ENCODE peak calls at places on chromosomes 2 and 18, in ten cellular contexts. L is NCI-H446; B is stimulated activated CD4-positive, alpha-beta T cell treated with anti-CD3 and anti-CD28 coated beads, Interleukin-4, amount 100 ng/mL, for 1 hour; T is activated T-helper 1 cell treated with anti-CD3 and anti-CD28 coated beads, Interleukin-2, amount 50 U/mL, for 16 hours; X is ureter; J is choroid plexus epithelial cell; Q is activated CD4-positive, alpha-beta T cell treated with anti-CD3 and anti-CD28 coated beads for 48 hours; W is NCI-H226; Y is suprapubic skin; G is transverse colon. U is an unnamed sample.

GRCh38 chr18:49647496-49648168 is 85.8 kb downstream of the LIPG start:
- DNase-seq in G (no peak), W (no peak), Y (no peak), B (no peak), J (peak), Q (no peak), T (no peak), X (no peak), L (peak), U (no peak)

GRCh38 chr2:73034661-73035374 is 36.7 kb downstream of the SFXN5 start:
- DNase-seq in J (no peak), B (no peak), Q (no peak), Y (no peak), X (no peak), W (no peak), L (no peak), G (no peak), T (no peak), U (no peak)

GRCh38 chr2:4381773-4382172 is 678.4 kb downstream of the DCDC2C start:
- DNase-seq in Q (no peak), L (no peak), T (no peak), Y (no peak), W (no peak), J (no peak), X (no peak), B (no peak), G (no peak), U (no peak)

GRCh38 chr2:224709276-224709675 is 6.9 kb downstream of the CCDC195 start:
- DNase-seq in Y (no peak), X (no peak), G (no peak), T (no peak), W (no peak), B (no peak), L (no peak), J (no peak), Q (no peak), U (no peak)

GRCh38 chr2:164719996-164720941 is 99.0 kb upstream of the GRB14 start:
- DNase-seq in B (no peak), X (no peak), T (no peak), G (no peak), Q (no peak), L (no peak), J (peak), Y (no peak), W (peak), U (no peak)

GRCh38 chr18:53416985-53417384 is 807.5 kb downstream of the MBD2 start:
- DNase-seq in G (no peak), X (no peak), Q (no peak), L (no peak), B (no peak), Y (no peak), J (no peak), W (no peak), T (no peak), U (no peak)

GRCh38 chr18:76258209-76258608 is 236.8 kb downstream of the ZNF516 start:
- DNase-seq in Y (no peak), W (no peak), B (no peak), L (no peak), G (no peak), T (no peak), J (peak), Q (no peak), X (no peak), U (no peak)

GRCh38 chr2:74017181-74017580 is 32.5 kb downstream of the TET3 start:
- DNase-seq in B (no peak), L (no peak), W (no peak), X (no peak), G (no peak), Y (no peak), T (no peak), Q (no peak), J (no peak), U (no peak)

GRCh38 chr2:157258520-157259326 is 1.2 kb downstream of the GALNT5 start:
- DNase-seq in B (no peak), L (peak), G (peak), W (no peak), Q (no peak), Y (no peak), T (no peak), X (no peak), J (no peak), U (no peak)

GRCh38 chr2:32452338-32453064 is 95.7 kb downstream of the BIRC6 start:
- DNase-seq in Q (no peak), B (no peak), T (no peak), W (no peak), Y (no peak), L (no peak), G (no peak), X (no peak), J (no peak), U (no peak)

GRCh38 chr2:10947005-10947440 is 35.3 kb downstream of the KCNF1 start:
- DNase-seq in G (no peak), B (no peak), J (peak), Q (peak), X (peak), W (no peak), T (no peak), Y (no peak), L (no peak), U (no peak)

GRCh38 chr2:158724803-158725271 is 70.3 kb upstream of the DAPL1 start:
- DNase-seq in W (no peak), Q (no peak), J (no peak), Y (no peak), T (no peak), L (no peak), B (no peak), X (no peak), G (no peak), U (peak)

GRCh38 chr18:8752329-8752728 is 47.0 kb downstream of the MTCL1 start:
- DNase-seq in B (no peak), L (no peak), W (no peak), Y (no peak), T (no peak), G (no peak), Q (no peak), X (no peak), J (peak), U (no peak)

GRCh38 chr18:43875496-43875895 is 598.2 kb upstream of the SYT4 start:
- DNase-seq in X (no peak), T (no peak), J (peak), B (no peak), W (no peak), Y (no peak), L (peak), Q (no peak), G (no peak), U (no peak)

GRCh38 chr2:169761251-169761969 is 27.8 kb downstream of the KLHL23 start:
- DNase-seq in T (no peak), X (no peak), L (no peak), G (no peak), W (no peak), J (no peak), Q (no peak), Y (no peak), B (no peak), U (no peak)

GRCh38 chr2:193810533-193810932 is 1615.8 kb upstream of the TMEFF2 start:
- DNase-seq in Y (no peak), G (no peak), J (peak), Q (no peak), T (no peak), B (no peak), L (no peak), W (peak), X (no peak), U (no peak)

GRCh38 chr18:67639872-67640271 is 123.4 kb upstream of the DSEL start:
- DNase-seq in W (no peak), G (no peak), Q (no peak), B (no peak), Y (no peak), J (no peak), L (no peak), X (no peak), T (no peak), U (no peak)

GRCh38 chr2:43082111-43082877 is 144.1 kb downstream of the ZFP36L2 start:
- DNase-seq in J (peak), Q (no peak), B (no peak), X (no peak), L (peak), T (no peak), W (peak), G (no peak), Y (no peak), U (no peak)

GRCh38 chr18:13026583-13027270 is 35.6 kb downstream of the CEP192 start:
- DNase-seq in Q (no peak), W (no peak), L (no peak), B (no peak), X (no peak), T (no peak), G (no peak), J (peak), Y (no peak), U (no peak)

GRCh38 chr2:88896971-88897370 is 205.5 kb downstream of the RPIA start:
- DNase-seq in Y (no peak), G (no peak), J (no peak), B (no peak), X (no peak), T (no peak), W (no peak), L (no peak), Q (no peak), U (no peak)

GRCh38 chr2:17545680-17546613 is 5.5 kb downstream of the VSNL1 start:
- DNase-seq in J (no peak), Q (no peak), T (no peak), X (no peak), L (no peak), G (no peak), B (no peak), W (no peak), Y (no peak), U (no peak)

GRCh38 chr2:157468931-157469708 is 25.2 kb upstream of the CYTIP start:
- DNase-seq in X (no peak), Q (no peak), T (no peak), Y (no peak), W (peak), B (no peak), L (no peak), J (peak), G (no peak), U (no peak)

GRCh38 chr2:48287971-48288370 is 242.0 kb upstream of the STON1 start:
- DNase-seq in W (no peak), G (no peak), Q (no peak), B (no peak), Y (no peak), J (no peak), L (no peak), T (no peak), X (no peak), U (no peak)

GRCh38 chr2:32838949-32839348 is 107.8 kb upstream of the LTBP1 start:
- DNase-seq in W (no peak), Q (no peak), T (no peak), J (no peak), X (no peak), B (no peak), L (no peak), G (no peak), Y (no peak), U (no peak)

GRCh38 chr2:20448246-20449046 is 1.6 kb downstream of the RHOB start:
- DNase-seq in L (peak), W (no peak), X (no peak), Y (peak), J (peak), Q (no peak), B (no peak), G (no peak), T (no peak), U (no peak)

GRCh38 chr2:152432206-152432653 is 97.3 kb downstream of the FMNL2 start:
- DNase-seq in Q (no peak), W (peak), T (no peak), G (no peak), Y (peak), B (no peak), L (peak), J (peak), X (no peak), U (no peak)

GRCh38 chr2:72138011-72138881 is 9.4 kb downstream of the CYP26B1 start:
- DNase-seq in J (no peak), G (no peak), B (no peak), Q (no peak), X (no peak), Y (peak), T (no peak), L (no peak), W (peak), U (no peak)